ENCODE peak calls at places on chromosomes 13 and 19, in four cellular contexts. R is WERI-Rb-1; L is stimulated activated CD4-positive, alpha-beta T cell treated with anti-CD3 and anti-CD28 coated beads, Interleukin-1b, Interleukin-23, amount 100 ng/mL, for 24 hours; E is HEK293T. D is an unnamed sample.

GRCh38 chr19:28864024-28864503 is 348.9 kb downstream of the UQCRFS1 start:
- DNase-seq in R (no peak), L (no peak), E (no peak), D (no peak)

GRCh38 chr13:48576448-48576993 is 43.6 kb upstream of the RCBTB2 start:
- DNase-seq in R (no peak), L (no peak), E (no peak), D (no peak)

GRCh38 chr19:32018014-32018413 is 327.4 kb upstream of the ZNF507 start:
- DNase-seq in R (no peak), L (no peak), E (no peak), D (peak)

GRCh38 chr13:89695343-89696257 is 1651.9 kb upstream of the MIR17HG start:
- DNase-seq in R (peak), L (no peak), E (peak), D (no peak)

GRCh38 chr19:16435238-16435911 is 36.4 kb downstream of the EPS15L1 start:
- DNase-seq in R (no peak), L (no peak), E (no peak), D (peak)

GRCh38 chr13:54449922-54450321 is 1421.3 kb downstream of the OLFM4 start:
- DNase-seq in R (no peak), L (no peak), E (no peak), D (no peak)

GRCh38 chr13:93948523-93948922 is 531.0 kb downstream of the DCT start:
- DNase-seq in R (no peak), L (no peak), E (no peak), D (no peak)

GRCh38 chr13:33483471-33483870 is 197.9 kb upstream of the STARD13 start:
- DNase-seq in R (no peak), L (no peak), E (no peak), D (no peak)

GRCh38 chr19:11331502-11331901 is 8.0 kb downstream of the RAB3D start:
- DNase-seq in R (no peak), L (no peak), E (no peak), D (no peak)

GRCh38 chr13:41562083-41562482 is 104.7 kb downstream of the RGCC start:
- DNase-seq in R (no peak), L (no peak), E (no peak), D (no peak)

GRCh38 chr13:111395511-111396393 is 75.3 kb downstream of the TEX29 start:
- DNase-seq in R (no peak), L (no peak), E (no peak), D (no peak)